ENCODE peak calls at places on chromosomes 16 and 17, in four cellular contexts. X, Z, K and U are unnamed samples.

GRCh38 chr17:39651908-39652634 is 13.1 kb upstream of the TCAP start:
- DNase-seq in X (no peak), Z (no peak), K (no peak), U (no peak)

GRCh38 chr16:52545157-52545543 is 1.8 kb downstream of the TOX3 start:
- DNase-seq in X (no peak), Z (no peak), K (no peak), U (no peak)

GRCh38 chr16:29745853-29746345 is at the start of gene C16orf54:
- DNase-seq in X (peak), Z (peak), K (peak), U (peak)

GRCh38 chr16:88803264-88803987 is at the start of gene CDT1:
- DNase-seq in X (peak), Z (peak), K (no peak), U (peak)

GRCh38 chr16:23505942-23506605 is 4.2 kb downstream of the GGA2 start:
- DNase-seq in X (no peak), Z (peak), K (no peak), U (no peak)

GRCh38 chr17:1005361-1005946 is 8.5 kb downstream of the TIMM22 start:
- DNase-seq in X (peak), Z (peak), K (no peak), U (no peak)

GRCh38 chr17:27336217-27336616 is 42.3 kb downstream of the WSB1 start:
- DNase-seq in X (no peak), Z (no peak), K (no peak), U (no peak)

GRCh38 chr16:68406458-68407041 is 41.8 kb downstream of the SMPD3 start:
- DNase-seq in X (no peak), Z (peak), K (no peak), U (no peak)

GRCh38 chr16:84183911-84184310 is 2.9 kb downstream of the TAF1C start:
- DNase-seq in X (no peak), Z (no peak), K (no peak), U (no peak)

GRCh38 chr16:177394-177822 is 928 bp downstream of the HBA1 start:
- DNase-seq in X (no peak), Z (no peak), K (no peak), U (no peak)

GRCh38 chr16:14015461-14015860 is 55.7 kb upstream of the MRTFB start:
- DNase-seq in X (no peak), Z (no peak), K (no peak), U (no peak)

GRCh38 chr17:42189651-42189965 is 4.4 kb upstream of the HCRT start:
- DNase-seq in X (no peak), Z (no peak), K (no peak), U (no peak)

GRCh38 chr16:57577691-57578224 is 35.3 kb downstream of the ADGRG5 start:
- DNase-seq in X (no peak), Z (no peak), K (no peak), U (no peak)

GRCh38 chr16:2826591-2827480 is 3.3 kb upstream of the ZG16B start:
- DNase-seq in X (no peak), Z (no peak), K (no peak), U (no peak)

GRCh38 chr17:75459590-75460267 is 3.3 kb downstream of the TMEM94 start:
- DNase-seq in X (no peak), Z (peak), K (no peak), U (no peak)

GRCh38 chr17:75003070-75003956 is 9.2 kb upstream of the MRPL58 start:
- DNase-seq in X (no peak), Z (no peak), K (no peak), U (no peak)

GRCh38 chr17:7790150-7790549 is 43.9 kb upstream of the KDM6B start:
- DNase-seq in X (no peak), Z (no peak), K (no peak), U (no peak)

GRCh38 chr17:36197389-36197708 is 791 bp upstream of the CCL3L1 start:
- DNase-seq in X (no peak), Z (no peak), K (no peak), U (no peak)

GRCh38 chr17:7862692-7863437 is 5.1 kb downstream of the CYB5D1 start:
- DNase-seq in X (no peak), Z (peak), K (no peak), U (peak)